ENCODE peak calls at places on chromosomes 1 and 21, in seven cellular contexts. I is HEK293T; Q is stimulated activated CD8-positive, alpha-beta memory T cell treated with anti-CD3 and anti-CD28 coated beads, Interleukin-2, amount 100 ng/mL, for 1 hour; P is activated CD8-positive, alpha-beta memory T cell treated with anti-CD3 and anti-CD28 coated beads, Interleukin-2, amount 50 U/mL, for 48 hours; D is cardiac fibroblast; S is fibroblast of the aortic adventitia; T is T follicular helper cell. G is an unnamed sample.

GRCh38 chr1:219798283-219799030 is 129.9 kb downstream of the SLC30A10 start:
- DNase-seq in I (no peak), Q (no peak), P (no peak), D (peak; percentile 72), S (peak; percentile 77), T (no peak), G (no peak)

GRCh38 chr1:206708058-206708457 is 23.4 kb downstream of the MAPKAPK2 start:
- DNase-seq in I (no peak), Q (no peak), P (no peak), D (no peak), S (no peak), T (no peak), G (no peak)

GRCh38 chr1:111841746-111842145 is 86.0 kb downstream of the DDX20 start:
- DNase-seq in I (no peak), Q (no peak), P (no peak), D (no peak), S (no peak), T (no peak), G (no peak)

GRCh38 chr1:53959664-53960250 is 13.6 kb downstream of the LRRC42 start:
- DNase-seq in I (no peak), Q (no peak), P (no peak), D (peak; percentile 48), S (peak; percentile 47), T (no peak), G (no peak)

GRCh38 chr1:180433873-180434272 is 68.5 kb downstream of the ACBD6 start:
- DNase-seq in I (no peak), Q (no peak), P (no peak), D (no peak), S (no peak), T (no peak), G (no peak)

GRCh38 chr1:243490748-243491686 is 235.2 kb downstream of the SDCCAG8 start:
- DNase-seq in I (no peak), Q (no peak), P (no peak), D (no peak), S (peak; percentile 96), T (no peak), G (no peak)

GRCh38 chr1:161180643-161181042 is 3.3 kb upstream of the B4GALT3 start:
- DNase-seq in I (no peak), Q (no peak), P (no peak), D (peak; percentile 55), S (peak; percentile 27), T (no peak), G (no peak)

GRCh38 chr1:71196685-71197084 is 115.8 kb upstream of the ZRANB2 start:
- DNase-seq in I (no peak), Q (no peak), P (no peak), D (peak; percentile 57), S (peak; percentile 55), T (no peak), G (no peak)

GRCh38 chr1:95116666-95117206 is 419 bp upstream of the TLCD4 start:
- DNase-seq in I (peak; percentile 85), Q (no peak), P (peak; percentile 67), D (peak; percentile 25), S (peak; percentile 18), T (peak; percentile 30), G (no peak)

GRCh38 chr1:25707280-25708016 is 90.9 kb downstream of the MAN1C1 start:
- DNase-seq in I (no peak), Q (no peak), P (no peak), D (no peak), S (no peak), T (no peak), G (no peak)

GRCh38 chr1:170630977-170631376 is 33.0 kb upstream of the PRRX1 start:
- DNase-seq in I (no peak), Q (no peak), P (no peak), D (no peak), S (no peak), T (no peak), G (no peak)

GRCh38 chr21:30676737-30677136 is 34.1 kb downstream of the KRTAP20-3 start:
- DNase-seq in I (no peak), Q (no peak), P (no peak), D (no peak), S (no peak), T (no peak), G (no peak)

GRCh38 chr1:206451146-206451545 is 19.1 kb upstream of the IKBKE start:
- DNase-seq in I (no peak), Q (no peak), P (no peak), D (no peak), S (no peak), T (no peak), G (no peak)

GRCh38 chr1:217614319-217614718 is 16.6 kb downstream of the GPATCH2 start:
- DNase-seq in I (no peak), Q (no peak), P (no peak), D (peak; percentile 44), S (no peak), T (no peak), G (no peak)

GRCh38 chr1:216224233-216224632 is 199.0 kb downstream of the USH2A start:
- DNase-seq in I (no peak), Q (no peak), P (no peak), D (no peak), S (no peak), T (no peak), G (no peak)

GRCh38 chr1:189859385-189859977 is 618.2 kb downstream of the BRINP3 start:
- DNase-seq in I (peak; percentile 48), Q (no peak), P (peak; percentile 57), D (peak; percentile 3), S (peak; percentile 2), T (no peak), G (no peak)

GRCh38 chr21:43880111-43880985 is 15.3 kb downstream of the AGPAT3 start:
- DNase-seq in I (no peak), Q (no peak), P (no peak), D (peak; percentile 33), S (peak; percentile 17), T (no peak), G (no peak)

GRCh38 chr1:116988908-116989307 is 12.7 kb upstream of the CD101 start:
- DNase-seq in I (no peak), Q (no peak), P (no peak), D (peak; percentile 39), S (no peak), T (no peak), G (no peak)

GRCh38 chr1:227761621-227762230 is 26.5 kb downstream of the SNAP47 start:
- DNase-seq in I (no peak), Q (no peak), P (no peak), D (no peak), S (no peak), T (no peak), G (no peak)

GRCh38 chr1:154856049-154856448 is 14.0 kb downstream of the KCNN3 start:
- DNase-seq in I (no peak), Q (no peak), P (no peak), D (no peak), S (no peak), T (no peak), G (no peak)

GRCh38 chr1:40107290-40107959 is 10.4 kb upstream of the PPT1 start:
- DNase-seq in I (no peak), Q (no peak), P (no peak), D (no peak), S (no peak), T (no peak), G (no peak)

GRCh38 chr1:225408249-225408648 is 19.6 kb downstream of the LBR start:
- DNase-seq in I (no peak), Q (no peak), P (no peak), D (no peak), S (no peak), T (no peak), G (no peak)

GRCh38 chr1:9079980-9080703 is 10.7 kb upstream of the SLC2A5 start:
- DNase-seq in I (no peak), Q (no peak), P (no peak), D (no peak), S (no peak), T (no peak), G (no peak)

GRCh38 chr1:36172017-36172747 is 16.2 kb downstream of the MAP7D1 start:
- DNase-seq in I (no peak), Q (no peak), P (no peak), D (no peak), S (no peak), T (no peak), G (no peak)

GRCh38 chr1:112718691-112719418 is 3.7 kb upstream of the PPM1J start:
- DNase-seq in I (peak; percentile 83), Q (peak; percentile 30), P (peak; percentile 89), D (peak; percentile 60), S (peak; percentile 59), T (peak; percentile 56), G (peak; percentile 61)